ENCODE peak calls at places on chromosomes 1 and 21, in seven cellular contexts. Q is activated effector memory CD4-positive, alpha-beta T cell treated with Interleukin-2 at 50 U/mL for 16 hours; Y is lung; M is DMS79; A is astrocyte of the spinal cord; E is cortex of kidney; H is activated T-cell treated with anti-CD3 and anti-CD28 coated beads for 1 hour. T is an unnamed sample.

GRCh38 chr21:22691643-22692042 is 1693.4 kb downstream of the NCAM2 start:
- DNase-seq in M (no peak), H (no peak), E (no peak), Y (no peak), A (no peak), Q (no peak), T (no peak)

GRCh38 chr1:50570064-50570463 is 146.8 kb upstream of the DMRTA2 start:
- DNase-seq in M (no peak), Q (no peak), E (no peak), H (no peak), A (peak; percentile 77), Y (no peak), T (no peak)

GRCh38 chr1:78005755-78006154 is 1.0 kb downstream of the DNAJB4 start:
- DNase-seq in Q (no peak), H (no peak), E (no peak), A (peak; percentile 93), Y (no peak), M (no peak), T (no peak)

GRCh38 chr1:2375246-2375922 is 16.0 kb downstream of the MORN1 start:
- DNase-seq in Y (no peak), A (no peak), E (no peak), M (no peak), Q (no peak), H (no peak), T (no peak)

GRCh38 chr1:1434131-1434811 is 1.2 kb upstream of the VWA1 start:
- DNase-seq in H (no peak), E (no peak), Y (peak; percentile 64), A (peak; percentile 56), M (no peak), Q (no peak), T (no peak)

GRCh38 chr1:151399890-151400235 is 490 bp downstream of the PSMB4 start:
- DNase-seq in Q (no peak), A (peak; percentile 33), M (no peak), Y (no peak), H (no peak), E (no peak), T (no peak)

GRCh38 chr1:45005761-45006160 is 5.4 kb downstream of the HECTD3 start:
- DNase-seq in M (no peak), Q (no peak), A (no peak), H (no peak), E (no peak), Y (no peak), T (no peak)

GRCh38 chr1:202505356-202505755 is 156.9 kb downstream of the PPP1R12B start:
- DNase-seq in M (no peak), E (no peak), A (peak; percentile 83), Q (no peak), Y (no peak), H (no peak), T (no peak)

GRCh38 chr1:204190212-204191211 is 5.8 kb downstream of the KISS1 start:
- DNase-seq in H (no peak), E (no peak), M (no peak), Y (no peak), A (no peak), Q (no peak), T (no peak)

GRCh38 chr1:64744492-64745180 is at the start of gene RAVER2:
- DNase-seq in Y (peak; percentile 77), A (peak; percentile 73), E (no peak), M (peak; percentile 38), Q (peak; percentile 38), H (peak; percentile 29), T (peak; percentile 42)

GRCh38 chr1:119714583-119714982 is 2.8 kb downstream of the PHGDH start:
- DNase-seq in M (no peak), H (no peak), E (no peak), Y (no peak), A (no peak), Q (no peak), T (no peak)

GRCh38 chr1:163174524-163175437 is 27.9 kb downstream of the RGS5 start:
- DNase-seq in E (no peak), M (no peak), Q (no peak), Y (peak; percentile 57), A (peak; percentile 82), H (peak; percentile 5), T (peak; percentile 3)

GRCh38 chr1:36910281-36910725 is 124.0 kb downstream of the GRIK3 start:
- DNase-seq in H (no peak), Q (no peak), E (no peak), A (no peak), M (no peak), Y (peak; percentile 17), T (no peak)

GRCh38 chr1:208237241-208237640 is 6.9 kb downstream of the PLXNA2 start:
- DNase-seq in Q (no peak), Y (no peak), H (no peak), M (no peak), E (no peak), A (peak; percentile 44), T (no peak)

GRCh38 chr1:85584264-85584781 is 3.8 kb downstream of the CCN1 start:
- DNase-seq in E (no peak), H (no peak), A (peak; percentile 95), M (no peak), Y (no peak), Q (no peak), T (no peak)

GRCh38 chr1:157994704-157995540 is 1.5 kb downstream of the KIRREL1 start:
- DNase-seq in E (no peak), M (no peak), Q (no peak), H (no peak), A (peak; percentile 32), Y (no peak), T (no peak)

GRCh38 chr21:26117324-26117971 is 53.1 kb downstream of the APP start:
- DNase-seq in Y (no peak), E (no peak), H (no peak), Q (no peak), M (no peak), A (no peak), T (no peak)

GRCh38 chr1:76219589-76219914 is 145.0 kb downstream of the ST6GALNAC3 start:
- DNase-seq in Q (no peak), E (no peak), H (no peak), Y (no peak), A (no peak), M (no peak), T (no peak)

GRCh38 chr1:6260961-6261614 is at the start of gene GPR153:
- DNase-seq in H (peak; percentile 32), Q (peak; percentile 18), E (no peak), Y (no peak), M (no peak), A (peak; percentile 25), T (no peak)

T was measured in effector CD4-positive, alpha-beta T cell.